ENCODE peak calls at places on chromosomes 4 and X, in four cellular contexts. G is upper lobe of right lung; P is Right ventricle myocardium inferior; V is activated T-helper 1 cell treated with anti-CD3 and anti-CD28 coated beads, Interleukin-2, amount 50 U/mL, for 16 hours. Z is an unnamed sample.

GRCh38 chr4:102663073-102663472 is 97.7 kb downstream of the MANBA start:
- DNase-seq in P (no peak), V (no peak), G (no peak), Z (no peak)

GRCh38 chr4:169810325-169811323 is 52.9 kb upstream of the HPF1 start:
- DNase-seq in G (no peak), P (no peak), V (no peak), Z (no peak)

GRCh38 chrX:30302957-30303356 is 6.2 kb downstream of the NR0B1 start:
- DNase-seq in P (no peak), V (no peak), G (no peak), Z (no peak)

GRCh38 chr4:5112333-5112732 is 61.1 kb downstream of the STK32B start:
- DNase-seq in G (no peak), P (no peak), V (no peak), Z (no peak)

GRCh38 chrX:22073928-22074327 is 41.8 kb downstream of the PHEX start:
- DNase-seq in V (no peak), P (no peak), G (no peak), Z (no peak)

GRCh38 chr4:155818639-155819038 is 47.4 kb downstream of the ASIC5 start:
- DNase-seq in G (no peak), V (no peak), P (no peak), Z (no peak)

GRCh38 chr4:86924805-86925204 is 10.0 kb upstream of the AFF1 start:
- DNase-seq in V (no peak), G (no peak), P (no peak), Z (no peak)

GRCh38 chrX:110317079-110317819 is 636 bp downstream of the AMMECR1 start:
- DNase-seq in G (peak; percentile 64), V (peak; percentile 6), P (peak; percentile 50), Z (peak; percentile 92)

GRCh38 chr4:37685726-37686372 is 327 bp downstream of the RELL1 start:
- DNase-seq in V (peak; percentile 18), P (peak; percentile 86), G (peak; percentile 84), Z (no peak)

GRCh38 chrX:40922307-40922706 is 162.9 kb upstream of the USP9X start:
- DNase-seq in G (no peak), P (no peak), V (no peak), Z (no peak)

GRCh38 chr4:148021706-148022105 is 289.8 kb downstream of the ARHGAP10 start:
- DNase-seq in P (no peak), G (no peak), V (no peak), Z (no peak)

GRCh38 chr4:137125011-137125410 is 407.3 kb downstream of the PCDH18 start:
- DNase-seq in P (no peak), G (no peak), V (no peak), Z (no peak)

GRCh38 chr4:123545569-123546122 is 149.1 kb downstream of the SPRY1 start:
- DNase-seq in V (no peak), G (no peak), P (no peak), Z (no peak)

GRCh38 chr4:163548481-163549243 is 54.2 kb downstream of the TMA16 start:
- DNase-seq in P (no peak), V (no peak), G (no peak), Z (no peak)

GRCh38 chr4:73599182-73599581 is 21.1 kb downstream of the RASSF6 start:
- DNase-seq in G (no peak), V (no peak), P (no peak), Z (no peak)

GRCh38 chrX:15680401-15680800 is 15.8 kb upstream of the CLTRN start:
- DNase-seq in V (no peak), P (no peak), G (no peak), Z (no peak)

GRCh38 chrX:11756354-11757318 is 1.4 kb upstream of the MSL3 start:
- DNase-seq in G (no peak), P (no peak), V (no peak), Z (no peak)

GRCh38 chr4:72111863-72112262 is 80.1 kb downstream of the NPFFR2 start:
- DNase-seq in G (no peak), P (no peak), V (no peak), Z (no peak)

GRCh38 chrX:101740642-101741041 is 81.0 kb upstream of the ARMCX2 start:
- DNase-seq in P (no peak), V (no peak), G (no peak), Z (no peak)

GRCh38 chrX:69362889-69363288 is 141.2 kb upstream of the NALF2 start:
- DNase-seq in P (no peak), G (no peak), V (no peak), Z (no peak)

GRCh38 chr4:38529189-38530115 is 134.5 kb upstream of the KLF3 start:
- DNase-seq in G (peak; percentile 63), V (peak; percentile 30), P (peak; percentile 78), Z (no peak)

GRCh38 chr4:11585506-11585905 is 156.8 kb upstream of the HS3ST1 start:
- DNase-seq in P (no peak), V (no peak), G (no peak), Z (no peak)

GRCh38 chr4:126264839-126265238 is 950.1 kb downstream of the FAT4 start:
- DNase-seq in G (no peak), P (no peak), V (no peak), Z (no peak)

GRCh38 chr4:179097741-179098140 is 1655.5 kb upstream of the AGA start:
- DNase-seq in V (no peak), P (no peak), G (no peak), Z (no peak)

GRCh38 chrX:120514236-120514635 is 45.1 kb upstream of the LAMP2 start:
- DNase-seq in G (no peak), V (no peak), P (no peak), Z (no peak)

GRCh38 chrX:151762802-151763201 is 28.3 kb downstream of the CNGA2 start:
- DNase-seq in G (no peak), P (no peak), V (no peak), Z (no peak)

GRCh38 chr4:117400039-117400835 is 314.9 kb upstream of the TRAM1L1 start:
- DNase-seq in P (no peak), G (no peak), V (no peak), Z (no peak)

GRCh38 chr4:19999331-19999730 is 252.4 kb upstream of the SLIT2 start:
- DNase-seq in G (no peak), V (no peak), P (no peak), Z (no peak)

GRCh38 chr4:78561677-78562076 is 10.1 kb downstream of the ANXA3 start:
- DNase-seq in G (no peak), V (no peak), P (no peak), Z (no peak)

GRCh38 chr4:77921701-77922100 is 59.1 kb downstream of the MRPL1 start:
- DNase-seq in V (no peak), P (no peak), G (no peak), Z (no peak)

GRCh38 chr4:10599574-10599973 is 85.0 kb downstream of the CLNK start:
- DNase-seq in G (no peak), P (no peak), V (no peak), Z (no peak)

GRCh38 chr4:169400832-169401231 is 130.1 kb upstream of the SH3RF1 start:
- DNase-seq in P (no peak), G (no peak), V (no peak), Z (no peak)

GRCh38 chr4:171676555-171677215 is 136.5 kb upstream of the GALNTL6 start:
- DNase-seq in P (no peak), G (no peak), V (no peak), Z (no peak)

GRCh38 chrX:137483554-137483953 is 82.4 kb upstream of the ZIC3 start:
- DNase-seq in V (no peak), P (no peak), G (no peak), Z (no peak)

GRCh38 chrX:140389331-140389730 is 115.5 kb downstream of the SOX3 start:
- DNase-seq in P (no peak), V (no peak), G (no peak), Z (no peak)

Z was measured in chondrocyte.